ENCODE peak calls at places on chromosomes 4 and X, in six cellular contexts. E is AG10803, F is upper lobe of right lung, G is fibroblast of pulmonary artery, R is adipocyte, N is GM12864. Y is an unnamed sample.

GRCh38 chr4:187294861-187295260 is 571.2 kb upstream of the FAT1 start:
- DNase-seq in N (no peak), G (peak; percentile 36), E (peak; percentile 35), R (peak; percentile 29), F (no peak), Y (peak; percentile 24)

GRCh38 chr4:40283968-40284367 is 51.2 kb upstream of the CHRNA9 start:
- DNase-seq in E (peak; percentile 31), F (no peak), G (no peak), R (no peak), N (no peak), Y (no peak)

GRCh38 chr4:99722006-99722405 is 64.4 kb upstream of the C4orf54 start:
- DNase-seq in E (no peak), N (no peak), G (peak; percentile 33), R (peak; percentile 29), F (no peak), Y (no peak)

GRCh38 chr4:2085496-2085901 is 26.4 kb downstream of the NAT8L start:
- DNase-seq in G (no peak), E (no peak), N (no peak), F (peak; percentile 32), R (no peak), Y (no peak)

GRCh38 chrX:1884446-1884845 is 269.6 kb downstream of the ASMT start:
- DNase-seq in F (no peak), G (no peak), N (no peak), R (no peak), E (no peak), Y (no peak)

GRCh38 chrX:17535229-17535628 is 160.2 kb downstream of the NHS start:
- DNase-seq in R (peak; percentile 39), N (no peak), G (peak; percentile 57), E (no peak), F (no peak), Y (no peak)

GRCh38 chr4:156628858-156629257 is 342.7 kb downstream of the PDGFC start:
- DNase-seq in F (no peak), E (no peak), N (no peak), R (no peak), G (no peak), Y (no peak)

GRCh38 chr4:27888523-27888922 is 1027.9 kb downstream of the STIM2 start:
- DNase-seq in R (no peak), N (no peak), F (no peak), G (no peak), E (no peak), Y (no peak)

GRCh38 chr4:129641179-129641578 is 545.2 kb downstream of the C4orf33 start:
- DNase-seq in R (peak; percentile 78), F (no peak), N (peak; percentile 22), E (peak; percentile 40), G (peak; percentile 77), Y (no peak)

GRCh38 chr4:124937993-124938392 is 225.5 kb upstream of the ANKRD50 start:
- DNase-seq in R (no peak), E (no peak), N (no peak), G (no peak), F (no peak), Y (no peak)

GRCh38 chr4:143362392-143363046 is 25.8 kb downstream of the GAB1 start:
- DNase-seq in E (no peak), R (no peak), N (no peak), G (no peak), F (no peak), Y (no peak)
- H3K4me3 ChIP-seq in E (no peak overlapping the region), R (no peak overlapping the region), N (no peak overlapping the region), G (no peak overlapping the region), F (no peak overlapping the region), Y (no peak overlapping the region)

GRCh38 chrX:154356596-154356995 is 17.8 kb downstream of the FLNA start:
- DNase-seq in F (peak; percentile 51), N (no peak), G (no peak), R (no peak), E (no peak), Y (no peak)

GRCh38 chrX:154357205-154357604 is 17.2 kb downstream of the FLNA start:
- DNase-seq in R (no peak), E (no peak), N (no peak), G (no peak), F (peak; percentile 33), Y (no peak)

GRCh38 chrX:154359362-154360154 is 14.9 kb downstream of the FLNA start:
- DNase-seq in G (no peak), E (no peak), N (no peak), F (no peak), R (no peak), Y (no peak)

GRCh38 chrX:154358829-154359228 is 15.6 kb downstream of the FLNA start:
- DNase-seq in G (no peak), N (no peak), E (no peak), F (no peak), R (no peak), Y (no peak)

DNA sequence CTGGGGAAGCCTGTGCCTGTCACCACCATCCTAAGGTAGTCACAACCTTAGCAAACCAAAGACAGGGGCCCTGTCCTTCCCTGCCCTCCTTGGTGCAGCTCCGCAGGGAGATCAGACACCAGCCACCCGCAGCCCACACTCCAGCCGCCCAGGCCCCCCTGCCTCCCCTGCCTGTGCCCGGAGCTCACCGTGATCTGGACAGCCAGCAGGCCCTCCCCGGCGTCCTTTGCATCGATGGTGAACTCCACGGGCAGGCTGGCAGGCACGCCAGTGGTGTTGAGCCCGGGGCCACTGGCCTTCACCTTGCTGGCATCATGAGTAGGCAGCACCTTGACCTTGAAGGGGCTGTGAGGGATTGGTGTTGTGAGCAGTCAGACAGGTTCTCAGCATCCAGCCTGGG is 16.4 kb downstream of the FLNA start:
- DNase-seq in G (no peak), F (peak; percentile 28), E (no peak), N (no peak), R (no peak), Y (no peak)
- H3K4me3 ChIP-seq in G (no peak overlapping the region), F (no peak overlapping the region), E (no peak overlapping the region), N (no peak overlapping the region), R (no peak overlapping the region), Y (no peak overlapping the region)

GRCh38 chr4:183659919-183660318 is 826 bp downstream of the TRAPPC11 start:
- DNase-seq in R (peak; percentile 41), N (no peak), F (no peak), G (no peak), E (no peak), Y (no peak)

GRCh38 chr4:183659029-183659870 is at the start of the genes RWDD4 and TRAPPC11:
- DNase-seq in E (peak; percentile 99), G (peak; percentile 99), F (peak; percentile 99), R (peak; percentile 99), N (peak; percentile 97), Y (peak; percentile 95)

GRCh38 chr4:183658362-183659028 is 490 bp downstream of the RWDD4 start:
- DNase-seq in R (peak; percentile 55), F (peak; percentile 74), G (peak; percentile 23), E (peak; percentile 26), N (no peak), Y (no peak)

DNA sequence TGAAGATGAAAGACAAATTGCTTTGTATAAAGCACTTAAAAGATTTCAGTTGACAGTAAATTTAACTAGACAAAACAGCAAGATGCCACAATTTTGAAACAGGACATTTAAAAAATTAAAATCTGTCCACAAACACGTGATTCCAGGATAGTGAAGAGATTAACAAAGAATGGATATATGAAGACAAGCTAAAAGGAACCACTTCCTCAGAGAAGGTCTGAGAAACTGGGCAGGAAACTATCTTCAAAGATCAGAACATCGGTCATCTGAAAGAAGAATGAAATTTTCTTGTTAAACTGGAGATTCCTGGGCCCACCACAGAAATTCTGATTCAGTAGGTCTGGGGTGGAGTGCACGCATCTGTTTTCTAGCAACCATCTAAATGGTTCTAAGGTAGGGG is 1.4 kb downstream of the RWDD4 start:
- DNase-seq in N (no peak), F (no peak), G (no peak), E (peak; percentile 47), R (no peak), Y (no peak)
- H3K4me3 ChIP-seq in N (peak overlapping the region; percentile 97), F (no peak overlapping the region), G (peak overlapping the region; percentile 91), E (peak overlapping the region; percentile 78), R (peak overlapping the region; percentile 97), Y (peak overlapping the region; percentile 55)

DNA sequence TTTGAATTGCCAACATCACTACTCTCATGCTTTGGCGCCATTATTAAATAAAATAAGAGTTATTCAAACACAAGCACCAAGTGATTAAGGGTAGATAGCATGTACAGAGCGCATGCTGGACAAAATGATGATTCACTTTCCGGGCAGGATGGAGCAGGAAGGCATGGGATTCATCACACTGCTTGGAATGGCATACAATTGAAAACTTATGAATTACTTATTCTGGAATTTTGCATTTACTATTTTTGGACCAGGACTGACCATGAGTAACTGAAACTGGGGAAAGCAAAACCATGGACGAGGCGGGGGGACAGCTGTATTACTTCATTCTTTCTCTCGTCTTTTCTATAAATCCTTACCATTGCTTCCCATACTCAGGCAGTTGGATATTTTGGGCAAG is 28.5 kb upstream of the FGF5 start:
- DNase-seq in R (peak; percentile 87), N (no peak), F (no peak), G (peak; percentile 93), E (peak; percentile 94), Y (peak; percentile 87)
- H3K4me3 ChIP-seq in R (peak overlapping the region; percentile 65), N (no peak overlapping the region), F (no peak overlapping the region), G (peak overlapping the region; percentile 39), E (peak overlapping the region; percentile 41), Y (peak overlapping the region; percentile 23)

GRCh38 chr4:140556372-140557085 is 12.2 kb downstream of the UCP1 start:
- DNase-seq in G (no peak), E (no peak), N (peak; percentile 48), F (no peak), R (no peak), Y (no peak)
- H3K4me3 ChIP-seq in G (no peak overlapping the region), E (no peak overlapping the region), N (no peak overlapping the region), F (no peak overlapping the region), R (no peak overlapping the region), Y (no peak overlapping the region)

GRCh38 chr4:163544407-163545038 is 50.0 kb downstream of the TMA16 start:
- DNase-seq in E (peak; percentile 40), F (peak; percentile 74), G (peak; percentile 63), N (no peak), R (peak; percentile 90), Y (no peak)
- H3K4me3 ChIP-seq in E (peak overlapping the region; percentile 58), F (peak overlapping the region; percentile 19), G (peak overlapping the region; percentile 33), N (peak overlapping the region; percentile 28), R (peak overlapping the region; percentile 75), Y (peak overlapping the region; percentile 48)

DNA sequence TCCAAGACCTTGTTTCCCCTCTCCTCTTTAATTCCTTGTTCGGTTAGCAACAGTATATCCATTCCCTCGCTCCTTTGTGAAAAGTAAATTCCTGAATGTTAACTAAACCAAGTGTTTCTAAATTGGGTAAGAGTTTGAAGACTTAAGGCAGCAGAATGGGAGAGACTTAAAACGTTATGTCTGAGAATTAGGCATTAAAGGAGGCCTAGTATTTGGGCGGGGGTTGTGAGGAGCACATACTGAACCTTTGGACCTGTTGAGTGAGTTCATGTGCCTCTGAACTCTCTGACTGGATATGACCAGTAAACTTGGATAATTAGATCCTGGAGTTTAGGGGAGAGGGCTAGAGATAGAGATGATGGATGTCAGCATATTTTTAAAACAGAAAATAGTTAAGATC is 1.2 kb downstream of the MSMO1 start:
- DNase-seq in E (no peak), G (no peak), F (no peak), N (no peak), R (peak; percentile 51), Y (no peak)
- H3K4me3 ChIP-seq in E (peak overlapping the region; percentile 95), G (peak overlapping the region; percentile 85), F (peak overlapping the region; percentile 92), N (peak overlapping the region; percentile 97), R (peak overlapping the region; percentile 92), Y (peak overlapping the region; percentile 91)

GRCh38 chr4:102815981-102816380 is 11.4 kb downstream of the UBE2D3 start:
- DNase-seq in F (no peak), R (peak; percentile 59), G (peak; percentile 70), E (peak; percentile 87), N (no peak), Y (peak; percentile 53)
- H3K4me3 ChIP-seq in F (no peak overlapping the region), R (peak overlapping the region; percentile 51), G (no peak overlapping the region), E (no peak overlapping the region), N (no peak overlapping the region), Y (no peak overlapping the region)

GRCh38 chrX:123736333-123736921 is 3.6 kb upstream of the THOC2 start:
- DNase-seq in N (no peak), R (peak; percentile 38), F (no peak), G (no peak), E (peak; percentile 61), Y (peak; percentile 49)
- H3K4me3 ChIP-seq in N (no peak overlapping the region), R (no peak overlapping the region), F (no peak overlapping the region), G (no peak overlapping the region), E (no peak overlapping the region), Y (no peak overlapping the region)